ENCODE peak calls at places on chromosomes 13 and 19, in eight cellular contexts. N is ascending aorta, J is spleen, H is mammary epithelial cell, L is GM10248, K is transverse colon, Q is HepG2, C is heart right ventricle. I is an unnamed sample.

GRCh38 chr13:108807841-108808240 is 178.4 kb downstream of the MYO16 start:
- DNase-seq in Q (no peak), H (no peak), L (no peak), J (no peak), K (no peak), N (no peak), C (no peak), I (no peak)

GRCh38 chr19:29587518-29587986 is 18.5 kb upstream of the POP4 start:
- DNase-seq in L (peak; percentile 32), Q (no peak), K (peak; percentile 19), C (no peak), J (no peak), H (peak; percentile 58), N (no peak), I (no peak)

GRCh38 chr13:45851171-45851889 is at the start of gene SIAH3:
- DNase-seq in J (no peak), L (no peak), K (no peak), H (peak; percentile 71), Q (no peak), C (no peak), N (no peak), I (no peak)

GRCh38 chr19:742540-743075 is 8.3 kb upstream of the MISP start:
- DNase-seq in Q (no peak), L (no peak), N (no peak), J (no peak), K (no peak), C (no peak), H (no peak), I (no peak)

GRCh38 chr19:952680-953500 is 27.1 kb downstream of the ARID3A start:
- DNase-seq in K (peak; percentile 68), J (no peak), N (no peak), Q (peak; percentile 95), L (no peak), C (no peak), H (no peak), I (no peak)

GRCh38 chr13:99857738-99858137 is 113.8 kb downstream of the ZIC5 start:
- DNase-seq in C (no peak), Q (no peak), L (no peak), H (no peak), K (no peak), J (no peak), N (no peak), I (no peak)

GRCh38 chr19:45817725-45818301 is 2.7 kb upstream of the RSPH6A start:
- DNase-seq in N (no peak), J (peak; percentile 81), H (peak; percentile 53), L (no peak), Q (no peak), K (no peak), C (no peak), I (no peak)

GRCh38 chr19:11570039-11570462 is 7.4 kb downstream of the ACP5 start:
- DNase-seq in L (peak; percentile 38), H (no peak), K (no peak), N (no peak), J (no peak), Q (no peak), C (no peak), I (no peak)

GRCh38 chr19:48629297-48629598 is 7.9 kb downstream of the DBP start:
- DNase-seq in J (no peak), K (peak; percentile 19), C (no peak), H (no peak), L (no peak), N (no peak), Q (no peak), I (no peak)

GRCh38 chr13:102091231-102091630 is 310.6 kb downstream of the FGF14 start:
- DNase-seq in K (no peak), J (no peak), L (no peak), Q (no peak), H (peak; percentile 49), C (no peak), N (no peak), I (no peak)
- TF ChIP-seq CTCF in K (no peak), J (no peak), L (no peak), Q (no peak), H (peak; percentile 21), C (peak; percentile 15), N (no peak), I (no peak)

DNA sequence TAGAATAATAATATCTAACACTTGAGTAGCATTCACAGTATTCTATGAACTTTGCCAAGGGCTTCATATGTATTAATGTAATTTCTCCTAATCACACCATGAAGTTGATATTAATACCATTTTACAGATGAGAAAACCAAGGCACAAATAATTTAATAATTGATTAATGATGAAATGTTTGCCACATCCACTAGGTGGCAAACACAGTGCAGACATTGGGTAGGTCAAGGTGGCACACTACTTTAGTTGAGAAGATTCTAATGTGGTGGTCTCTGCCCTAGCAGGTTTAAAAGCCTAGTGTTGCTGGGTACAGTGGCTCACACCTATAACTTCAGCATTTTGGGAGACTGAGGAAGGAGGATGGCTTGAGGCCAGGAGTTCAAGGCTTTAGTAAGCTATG is 412.4 kb downstream of the SUCLA2 start:
- DNase-seq in K (no peak), N (no peak), H (no peak), Q (no peak), C (no peak), L (no peak), J (no peak), I (no peak)
- TF ChIP-seq CTCF in K (no peak), N (no peak), H (peak; percentile 5), Q (no peak), C (no peak), L (no peak), J (no peak), I (no peak)

GRCh38 chr13:104841110-104841509 is 1694.4 kb downstream of the EFNB2 start:
- DNase-seq in J (no peak), H (no peak), N (no peak), C (no peak), K (no peak), L (no peak), Q (no peak), I (no peak)
- TF ChIP-seq CTCF in J (no peak), H (no peak), N (no peak), C (no peak), K (no peak), L (no peak), Q (no peak), I (no peak)

GRCh38 chr19:7216373-7216902 is 77.8 kb downstream of the INSR start:
- DNase-seq in H (no peak), N (no peak), Q (no peak), K (no peak), C (no peak), J (no peak), L (peak; percentile 68), I (no peak)
- TF ChIP-seq CTCF in H (no peak), N (no peak), Q (no peak), K (no peak), C (no peak), J (no peak), L (no peak), I (no peak)

GRCh38 chr19:15812059-15812722 is 3.3 kb downstream of the OR10H1 start:
- DNase-seq in N (no peak), Q (no peak), L (no peak), K (peak; percentile 38), C (no peak), H (peak; percentile 32), J (no peak), I (no peak)
- TF ChIP-seq CTCF in N (no peak), Q (peak; percentile 38), L (peak; percentile 19), K (no peak), C (no peak), H (peak; percentile 47), J (no peak), I (no peak)

DNA sequence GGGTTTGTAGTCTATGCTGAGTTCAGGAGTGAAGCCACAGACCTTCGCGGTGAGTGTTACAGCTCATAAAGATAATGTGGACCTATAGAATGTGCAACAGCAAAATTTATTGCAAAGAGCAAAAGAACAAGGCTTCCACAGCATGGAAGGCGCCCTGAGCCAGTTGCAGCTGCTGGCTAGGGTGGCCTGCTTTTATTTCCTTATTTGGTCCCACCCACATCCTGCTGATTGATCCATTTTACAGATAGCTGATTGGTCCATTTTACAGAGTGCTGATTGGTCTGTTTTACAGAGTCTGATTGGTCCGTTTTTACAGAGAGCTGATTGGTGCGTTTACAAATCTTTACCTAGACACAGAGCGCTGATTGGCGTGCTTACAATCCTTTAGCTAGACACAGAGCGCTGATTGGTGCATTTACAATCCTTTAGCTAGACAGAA is 4.2 kb upstream of the MIA start:
- DNase-seq in H (no peak), C (no peak), N (no peak), J (no peak), Q (peak; percentile 34), K (no peak), L (no peak), I (no peak)
- TF ChIP-seq CTCF in H (no peak), C (no peak), N (no peak), J (no peak), Q (no peak), K (no peak), L (no peak), I (no peak)

GRCh38 chr13:20399961-20400360 is 125.7 kb downstream of the CRYL1 start:
- DNase-seq in K (no peak), N (no peak), H (no peak), C (no peak), Q (no peak), J (no peak), L (no peak), I (no peak)
- TF ChIP-seq CTCF in K (no peak), N (no peak), H (no peak), C (no peak), Q (no peak), J (no peak), L (no peak), I (no peak)

GRCh38 chr19:13840751-13841338 is 36.1 kb upstream of the NANOS3 start:
- DNase-seq in K (no peak), L (no peak), C (no peak), J (peak; percentile 86), Q (no peak), N (no peak), H (no peak), I (peak; percentile 39)

GRCh38 chr19:13838943-13839192 is 38.1 kb upstream of the NANOS3 start:
- DNase-seq in L (no peak), K (no peak), J (no peak), N (no peak), C (no peak), H (no peak), Q (no peak), I (no peak)

GRCh38 chr19:13839193-13839937 is 37.6 kb upstream of the NANOS3 start:
- DNase-seq in L (peak; percentile 89), J (peak; percentile 98), K (peak; percentile 88), N (peak; percentile 74), C (peak; percentile 94), H (peak; percentile 83), Q (no peak), I (peak; percentile 70)

GRCh38 chr19:13841339-13842293 is 35.3 kb upstream of the NANOS3 start:
- DNase-seq in C (peak; percentile 74), L (no peak), Q (no peak), N (no peak), J (peak; percentile 89), H (peak; percentile 69), K (peak; percentile 84), I (peak; percentile 58)

GRCh38 chr19:13839938-13840750 is 36.8 kb upstream of the NANOS3 start:
- DNase-seq in K (peak; percentile 91), H (peak; percentile 80), L (no peak), J (peak; percentile 92), N (peak; percentile 60), C (no peak), Q (no peak), I (peak; percentile 41)
- TF ChIP-seq CTCF in K (no peak), H (no peak), L (no peak), J (no peak), N (no peak), C (no peak), Q (no peak), I (no peak)